ENCODE peak calls at places on chromosome 20, in nine cellular contexts. One of them, this sample, is unnamed.

GRCh38 chr20:57770852-57771746 is 61.3 kb upstream of the PMEPA1 start:
- DNase-seq in CD8-positive, alpha-beta memory T cell: no peak
- DNase-seq in HTR-8/SVneo: no peak
- DNase-seq in ELF-1: peak; percentile 43
- DNase-seq in NCI-H2081 treated with DMSO at 0.1 percent for 48 hours: no peak
- DNase-seq in lower leg skin: no peak
- DNase-seq in WTC11: no peak
- DNase-seq in GM13977: no peak
- DNase-seq in activated naive CD4-positive, alpha-beta T cell: no peak
- DNase-seq in this sample: peak; percentile 56

GRCh38 chr20:16147221-16147620 is 426.0 kb downstream of the KIF16B start:
- DNase-seq in CD8-positive, alpha-beta memory T cell: no peak
- DNase-seq in HTR-8/SVneo: no peak
- DNase-seq in ELF-1: no peak
- DNase-seq in NCI-H2081 treated with DMSO at 0.1 percent for 48 hours: no peak
- DNase-seq in lower leg skin: no peak
- DNase-seq in WTC11: no peak
- DNase-seq in GM13977: no peak
- DNase-seq in activated naive CD4-positive, alpha-beta T cell: no peak
- DNase-seq in this sample: no peak

GRCh38 chr20:40880063-40880715 is 148.4 kb upstream of the TOP1 start:
- DNase-seq in CD8-positive, alpha-beta memory T cell: no peak
- DNase-seq in HTR-8/SVneo: no peak
- DNase-seq in ELF-1: no peak
- DNase-seq in NCI-H2081 treated with DMSO at 0.1 percent for 48 hours: no peak
- DNase-seq in lower leg skin: no peak
- DNase-seq in WTC11: no peak
- DNase-seq in GM13977: no peak
- DNase-seq in activated naive CD4-positive, alpha-beta T cell: no peak
- DNase-seq in this sample: no peak

GRCh38 chr20:44411020-44411756 is 55.7 kb downstream of the HNF4A start:
- DNase-seq in CD8-positive, alpha-beta memory T cell: no peak
- DNase-seq in HTR-8/SVneo: no peak
- DNase-seq in ELF-1: no peak
- DNase-seq in NCI-H2081 treated with DMSO at 0.1 percent for 48 hours: no peak
- DNase-seq in lower leg skin: no peak
- DNase-seq in WTC11: no peak
- DNase-seq in GM13977: no peak
- DNase-seq in activated naive CD4-positive, alpha-beta T cell: no peak
- DNase-seq in this sample: no peak

GRCh38 chr20:23625236-23625964 is 12.4 kb downstream of the CST3 start:
- DNase-seq in CD8-positive, alpha-beta memory T cell: no peak
- DNase-seq in HTR-8/SVneo: no peak
- DNase-seq in ELF-1: no peak
- DNase-seq in NCI-H2081 treated with DMSO at 0.1 percent for 48 hours: no peak
- DNase-seq in lower leg skin: no peak
- DNase-seq in WTC11: no peak
- DNase-seq in GM13977: no peak
- DNase-seq in activated naive CD4-positive, alpha-beta T cell: no peak
- DNase-seq in this sample: no peak

GRCh38 chr20:36093025-36093803 is 61.3 kb upstream of the EPB41L1 start:
- DNase-seq in CD8-positive, alpha-beta memory T cell: peak; percentile 56
- DNase-seq in HTR-8/SVneo: no peak
- DNase-seq in ELF-1: no peak
- DNase-seq in NCI-H2081 treated with DMSO at 0.1 percent for 48 hours: no peak
- DNase-seq in lower leg skin: no peak
- DNase-seq in WTC11: no peak
- DNase-seq in GM13977: peak; percentile 38
- DNase-seq in activated naive CD4-positive, alpha-beta T cell: no peak
- DNase-seq in this sample: no peak

GRCh38 chr20:11982289-11982957 is 64.7 kb downstream of the BTBD3 start:
- DNase-seq in CD8-positive, alpha-beta memory T cell: no peak
- DNase-seq in HTR-8/SVneo: no peak
- DNase-seq in ELF-1: no peak
- DNase-seq in NCI-H2081 treated with DMSO at 0.1 percent for 48 hours: no peak
- DNase-seq in lower leg skin: no peak
- DNase-seq in WTC11: no peak
- DNase-seq in GM13977: no peak
- DNase-seq in activated naive CD4-positive, alpha-beta T cell: no peak
- DNase-seq in this sample: no peak

GRCh38 chr20:43985121-43985520 is 70.5 kb downstream of the TOX2 start:
- DNase-seq in CD8-positive, alpha-beta memory T cell: no peak
- DNase-seq in HTR-8/SVneo: no peak
- DNase-seq in ELF-1: no peak
- DNase-seq in NCI-H2081 treated with DMSO at 0.1 percent for 48 hours: no peak
- DNase-seq in lower leg skin: no peak
- DNase-seq in WTC11: no peak
- DNase-seq in GM13977: no peak
- DNase-seq in activated naive CD4-positive, alpha-beta T cell: no peak
- DNase-seq in this sample: no peak

GRCh38 chr20:37577972-37578371 is 50.3 kb upstream of the BLCAP start:
- DNase-seq in CD8-positive, alpha-beta memory T cell: no peak
- DNase-seq in HTR-8/SVneo: no peak
- DNase-seq in ELF-1: no peak
- DNase-seq in NCI-H2081 treated with DMSO at 0.1 percent for 48 hours: no peak
- DNase-seq in lower leg skin: no peak
- DNase-seq in WTC11: no peak
- DNase-seq in GM13977: no peak
- DNase-seq in activated naive CD4-positive, alpha-beta T cell: no peak
- DNase-seq in this sample: no peak

GRCh38 chr20:45378191-45378590 is at the start of gene TP53TG5:
- DNase-seq in CD8-positive, alpha-beta memory T cell: no peak
- DNase-seq in HTR-8/SVneo: no peak
- DNase-seq in ELF-1: no peak
- DNase-seq in NCI-H2081 treated with DMSO at 0.1 percent for 48 hours: no peak
- DNase-seq in lower leg skin: no peak
- DNase-seq in WTC11: no peak
- DNase-seq in GM13977: no peak
- DNase-seq in activated naive CD4-positive, alpha-beta T cell: no peak
- DNase-seq in this sample: no peak

GRCh38 chr20:45951474-45951873 is 17.0 kb downstream of the PCIF1 start:
- DNase-seq in CD8-positive, alpha-beta memory T cell: no peak
- DNase-seq in HTR-8/SVneo: no peak
- DNase-seq in ELF-1: no peak
- DNase-seq in NCI-H2081 treated with DMSO at 0.1 percent for 48 hours: peak; percentile 41
- DNase-seq in lower leg skin: no peak
- DNase-seq in WTC11: no peak
- DNase-seq in GM13977: no peak
- DNase-seq in activated naive CD4-positive, alpha-beta T cell: no peak
- DNase-seq in this sample: no peak

GRCh38 chr20:50676888-50677287 is 14.5 kb downstream of the RIPOR3 start:
- DNase-seq in CD8-positive, alpha-beta memory T cell: no peak
- DNase-seq in HTR-8/SVneo: no peak
- DNase-seq in ELF-1: no peak
- DNase-seq in NCI-H2081 treated with DMSO at 0.1 percent for 48 hours: no peak
- DNase-seq in lower leg skin: no peak
- DNase-seq in WTC11: no peak
- DNase-seq in GM13977: no peak
- DNase-seq in activated naive CD4-positive, alpha-beta T cell: no peak
- DNase-seq in this sample: no peak

GRCh38 chr20:63475209-63475608 is 2.8 kb upstream of the KCNQ2 start:
- DNase-seq in CD8-positive, alpha-beta memory T cell: no peak
- DNase-seq in HTR-8/SVneo: peak; percentile 67
- DNase-seq in ELF-1: peak; percentile 78
- DNase-seq in NCI-H2081 treated with DMSO at 0.1 percent for 48 hours: no peak
- DNase-seq in lower leg skin: no peak
- DNase-seq in WTC11: peak; percentile 71
- DNase-seq in GM13977: no peak
- DNase-seq in activated naive CD4-positive, alpha-beta T cell: no peak
- DNase-seq in this sample: no peak

GRCh38 chr20:31987744-31988143 is 19.8 kb downstream of the XKR7 start:
- DNase-seq in CD8-positive, alpha-beta memory T cell: no peak
- DNase-seq in HTR-8/SVneo: no peak
- DNase-seq in ELF-1: no peak
- DNase-seq in NCI-H2081 treated with DMSO at 0.1 percent for 48 hours: no peak
- DNase-seq in lower leg skin: no peak
- DNase-seq in WTC11: no peak
- DNase-seq in GM13977: no peak
- DNase-seq in activated naive CD4-positive, alpha-beta T cell: no peak
- DNase-seq in this sample: no peak

GRCh38 chr20:46324960-46325703 is 16.8 kb upstream of the CDH22 start:
- DNase-seq in CD8-positive, alpha-beta memory T cell: no peak
- DNase-seq in HTR-8/SVneo: peak; percentile 70
- DNase-seq in ELF-1: peak; percentile 44
- DNase-seq in NCI-H2081 treated with DMSO at 0.1 percent for 48 hours: no peak
- DNase-seq in lower leg skin: no peak
- DNase-seq in WTC11: peak; percentile 62
- DNase-seq in GM13977: no peak
- DNase-seq in activated naive CD4-positive, alpha-beta T cell: no peak
- DNase-seq in this sample: no peak

GRCh38 chr20:17917832-17918618 is 50.6 kb downstream of the SNX5 start:
- DNase-seq in CD8-positive, alpha-beta memory T cell: no peak
- DNase-seq in HTR-8/SVneo: no peak
- DNase-seq in ELF-1: no peak
- DNase-seq in NCI-H2081 treated with DMSO at 0.1 percent for 48 hours: no peak
- DNase-seq in lower leg skin: no peak
- DNase-seq in WTC11: no peak
- DNase-seq in GM13977: no peak
- DNase-seq in activated naive CD4-positive, alpha-beta T cell: no peak
- DNase-seq in this sample: peak; percentile 9

GRCh38 chr20:49893242-49894072 is 21.9 kb downstream of the SPATA2 start:
- DNase-seq in CD8-positive, alpha-beta memory T cell: peak; percentile 3
- DNase-seq in HTR-8/SVneo: no peak
- DNase-seq in ELF-1: no peak
- DNase-seq in NCI-H2081 treated with DMSO at 0.1 percent for 48 hours: no peak
- DNase-seq in lower leg skin: no peak
- DNase-seq in WTC11: no peak
- DNase-seq in GM13977: no peak
- DNase-seq in activated naive CD4-positive, alpha-beta T cell: no peak
- DNase-seq in this sample: no peak

GRCh38 chr20:38032585-38033329 is 499 bp downstream of the TTI1 start:
- DNase-seq in CD8-positive, alpha-beta memory T cell: no peak
- DNase-seq in HTR-8/SVneo: no peak
- DNase-seq in ELF-1: no peak
- DNase-seq in NCI-H2081 treated with DMSO at 0.1 percent for 48 hours: no peak
- DNase-seq in lower leg skin: no peak
- DNase-seq in WTC11: no peak
- DNase-seq in GM13977: peak; percentile 74
- DNase-seq in activated naive CD4-positive, alpha-beta T cell: no peak
- DNase-seq in this sample: no peak

This sample was measured in ascending aorta.